ENCODE peak calls at places on chromosomes 1 and 21, in ten cellular contexts. O, Z, Y, I, F, M, P, D, C and R are unnamed samples. For H3K36me3, the result is how much of the 10 kb centered on the place peaks cover.

GRCh38 chr1:188669715-188670114 is 1807.9 kb downstream of the BRINP3 start:
- DNase-seq in C (no peak), P (no peak), F (no peak), I (peak), M (no peak), Y (no peak), D (no peak), Z (no peak), O (no peak), R (no peak)

GRCh38 chr21:41322496-41323382 is 6.1 kb downstream of the FAM3B start:
- DNase-seq in I (no peak), D (no peak), P (no peak), Z (no peak), F (no peak), Y (no peak), M (no peak), O (no peak), C (no peak), R (no peak)

GRCh38 chr1:201535046-201535777 is 3.7 kb upstream of the NAV1 start:
- DNase-seq in M (no peak), I (no peak), O (no peak), F (no peak), Y (no peak), C (no peak), D (no peak), Z (no peak), P (no peak), R (no peak)

GRCh38 chr21:33042812-33043211 is 17.1 kb downstream of the OLIG2 start:
- DNase-seq in Y (no peak), P (no peak), I (no peak), M (no peak), F (no peak), C (no peak), D (no peak), O (no peak), Z (no peak), R (no peak)

GRCh38 chr21:17796037-17796403 is 23.1 kb downstream of the C21orf91 start:
- DNase-seq in M (no peak), F (no peak), Y (no peak), P (no peak), C (no peak), O (no peak), D (no peak), I (no peak), Z (no peak), R (no peak)

GRCh38 chr1:44776749-44777068 is 1.4 kb downstream of the RPS8 start:
- DNase-seq in F (no peak), P (no peak), Y (no peak), Z (no peak), D (no peak), C (no peak), I (no peak), M (no peak), O (no peak), R (no peak)

GRCh38 chr1:93692983-93693591 is 11.4 kb upstream of the BCAR3 start:
- DNase-seq in Y (no peak), C (no peak), P (no peak), Z (peak), I (no peak), O (peak), D (peak), F (no peak), M (peak), R (no peak)

GRCh38 chr1:218765753-218766152 is 407.9 kb upstream of the LYPLAL1 start:
- DNase-seq in P (no peak), O (no peak), F (no peak), I (no peak), M (no peak), Y (no peak), Z (no peak), D (no peak), C (no peak), R (no peak)

GRCh38 chr1:116460748-116461376 is 87.8 kb downstream of the ATP1A1 start:
- DNase-seq in C (no peak), F (no peak), Z (no peak), O (no peak), P (no peak), D (no peak), I (no peak), Y (no peak), M (no peak), R (no peak)

GRCh38 chr1:54200519-54200997 is 591 bp downstream of the MRPL37 start:
- DNase-seq in F (no peak), I (no peak), Y (no peak), D (no peak), Z (no peak), M (no peak), P (no peak), O (no peak), C (no peak), R (no peak)

GRCh38 chr1:147201276-147201675 is 23.9 kb downstream of the FMO5 start:
- DNase-seq in D (no peak), I (no peak), Y (no peak), F (no peak), O (no peak), Z (no peak), M (no peak), C (no peak), P (no peak), R (no peak)

GRCh38 chr1:6459850-6460265 is 6.1 kb downstream of the TNFRSF25 start:
- DNase-seq in Y (no peak), D (no peak), M (peak), P (no peak), I (no peak), F (no peak), O (no peak), C (peak), Z (no peak), R (peak)

GRCh38 chr1:93907718-93908117 is 1.5 kb downstream of the GCLM start:
- DNase-seq in C (peak), Y (peak), I (peak), O (no peak), M (no peak), D (no peak), F (no peak), Z (no peak), P (no peak), R (no peak)

GRCh38 chr21:45362748-45363145 is 42.2 kb upstream of the COL18A1 start:
- DNase-seq in Z (no peak), I (no peak), C (no peak), M (no peak), P (no peak), Y (no peak), D (no peak), F (no peak), O (no peak), R (no peak)

GRCh38 chr1:16082283-16083038 is 9.0 kb upstream of the FAM131C start:
- DNase-seq in D (peak), P (peak), Y (peak), O (peak), C (peak), Z (peak), I (peak), F (no peak), M (peak), R (no peak)

GRCh38 chr1:45542591-45542990 is 8.0 kb upstream of the AKR1A1 start:
- DNase-seq in Z (no peak), Y (peak), D (no peak), O (no peak), I (no peak), F (no peak), C (no peak), M (no peak), P (no peak), R (no peak)

GRCh38 chr1:240705584-240705983 is 93.6 kb upstream of the GREM2 start:
- DNase-seq in C (no peak), I (no peak), F (no peak), Y (no peak), Z (no peak), D (no peak), M (no peak), P (no peak), O (no peak), R (no peak)

GRCh38 chr1:41802532-41803501 is 115.9 kb downstream of the HIVEP3 start:
- DNase-seq in Y (peak), D (peak), O (no peak), M (peak), C (no peak), P (no peak), F (no peak), I (no peak), Z (no peak), R (no peak)

GRCh38 chr1:187527346-187527745 is 698.6 kb downstream of the PLA2G4A start:
- DNase-seq in M (no peak), I (no peak), O (no peak), P (no peak), Y (no peak), Z (no peak), C (no peak), D (no peak), F (no peak), R (no peak)

GRCh38 chr1:213286235-213286634 is 235.2 kb downstream of the RPS6KC1 start:
- DNase-seq in P (no peak), Y (no peak), F (no peak), C (no peak), Z (no peak), I (no peak), O (no peak), D (no peak), M (no peak), R (no peak)

GRCh38 chr1:167650266-167651160 is 20.5 kb downstream of the RCSD1 start:
- DNase-seq in M (peak), D (peak), O (no peak), P (no peak), C (no peak), Z (no peak), I (no peak), F (no peak), Y (no peak), R (no peak)

GRCh38 chr1:24276791-24277190 is 42.4 kb upstream of the GRHL3 start:
- DNase-seq in P (no peak), Y (no peak), D (no peak), M (no peak), Z (no peak), F (no peak), I (no peak), C (no peak), O (no peak), R (no peak)

GRCh38 chr1:35894183-35894582 is 11.2 kb downstream of the AGO1 start:
- DNase-seq in F (peak), P (no peak), D (peak), Z (no peak), I (no peak), C (no peak), O (no peak), M (no peak), Y (no peak), R (no peak)

GRCh38 chr1:43171312-43171875 is 696 bp downstream of the EBNA1BP2 start:
- DNase-seq in F (no peak), Y (no peak), I (no peak), O (no peak), D (peak), C (peak), Z (no peak), P (no peak), M (peak), R (no peak)

GRCh38 chr1:63792152-63792551 is 18.3 kb downstream of the ROR1 start:
- DNase-seq in M (no peak), C (no peak), Y (no peak), D (peak), O (no peak), F (no peak), I (no peak), Z (no peak), P (peak), R (no peak)

GRCh38 chr1:2298685-2299673 is 70.9 kb downstream of the SKI start:
- DNase-seq in F (no peak), P (no peak), Z (no peak), C (no peak), I (no peak), Y (no peak), O (no peak), D (no peak), M (no peak), R (no peak)

GRCh38 chr1:208089971-208090755 is 154.0 kb downstream of the PLXNA2 start:
- DNase-seq in O (peak), C (no peak), Y (peak), M (no peak), D (no peak), Z (no peak), F (no peak), I (peak), P (peak), R (no peak)

GRCh38 chr1:94215955-94216354 is 21.4 kb downstream of the ARHGAP29 start:
- DNase-seq in I (no peak), M (no peak), P (no peak), F (no peak), O (no peak), D (no peak), Z (no peak), Y (no peak), C (no peak), R (no peak)

GRCh38 chr21:43806017-43806710 is 16.8 kb downstream of the RRP1 start:
- DNase-seq in F (no peak), O (no peak), Y (no peak), I (no peak), C (no peak), P (no peak), M (no peak), Z (no peak), D (peak), R (no peak)

GRCh38 chr1:149977345-149977744 is 33.2 kb downstream of the OTUD7B start:
- DNase-seq in C (no peak), D (no peak), F (no peak), Z (no peak), P (no peak), Y (no peak), M (no peak), O (no peak), I (no peak), R (no peak)

GRCh38 chr1:153663211-153663610 is 4.7 kb downstream of the SNAPIN start:
- DNase-seq in O (no peak), D (no peak), P (no peak), F (no peak), I (no peak), Z (no peak), Y (no peak), M (no peak), C (no peak), R (no peak)

GRCh38 chr1:3890389-3891328 is 9.4 kb downstream of the C1orf174 start:
- DNase-seq in I (no peak), F (no peak), M (peak), Z (no peak), O (no peak), Y (no peak), D (no peak), C (no peak), P (no peak), R (no peak)

GRCh38 chr1:102970496-102971078 is 137.7 kb downstream of the COL11A1 start:
- DNase-seq in O (peak), D (peak), Y (peak), M (peak), Z (peak), F (no peak), C (peak), P (peak), I (peak), R (no peak)

GRCh38 chr1:225651376-225651871 is 1.5 kb downstream of the ENAH start:
- DNase-seq in Y (no peak), F (no peak), C (no peak), Z (no peak), O (no peak), I (no peak), M (no peak), D (no peak), P (no peak), R (no peak)

GRCh38 chr21:16573581-16573980 is 843.8 kb downstream of the USP25 start:
- DNase-seq in I (no peak), Y (no peak), O (no peak), C (no peak), P (no peak), Z (no peak), F (no peak), M (no peak), D (no peak), R (no peak)

GRCh38 chr1:221117133-221117532 is 237.9 kb downstream of the HLX start:
- DNase-seq in D (no peak), F (no peak), O (no peak), Z (no peak), P (no peak), Y (no peak), C (no peak), M (no peak), I (no peak), R (no peak)

GRCh38 chr1:19373206-19374126 is 61.3 kb downstream of the SLC66A1 start:
- DNase-seq in F (no peak), D (no peak), Z (no peak), C (no peak), M (no peak), P (no peak), Y (no peak), O (no peak), I (no peak), R (no peak)

GRCh38 chr1:19374402-19374801 is 62.3 kb downstream of the SLC66A1 start:
- DNase-seq in P (no peak), D (peak), O (no peak), I (peak), M (peak), C (peak), F (no peak), Y (no peak), Z (no peak), R (no peak)

GRCh38 chr1:19376428-19377372 is 64.6 kb downstream of the SLC66A1 start:
- DNase-seq in M (no peak), P (no peak), D (no peak), O (no peak), F (no peak), I (no peak), Z (no peak), C (no peak), Y (no peak), R (no peak)

GRCh38 chr1:19375621-19376020 is 63.5 kb downstream of the SLC66A1 start:
- DNase-seq in C (no peak), Y (no peak), I (no peak), O (no peak), F (no peak), D (no peak), M (no peak), P (no peak), Z (no peak), R (no peak)

DNA sequence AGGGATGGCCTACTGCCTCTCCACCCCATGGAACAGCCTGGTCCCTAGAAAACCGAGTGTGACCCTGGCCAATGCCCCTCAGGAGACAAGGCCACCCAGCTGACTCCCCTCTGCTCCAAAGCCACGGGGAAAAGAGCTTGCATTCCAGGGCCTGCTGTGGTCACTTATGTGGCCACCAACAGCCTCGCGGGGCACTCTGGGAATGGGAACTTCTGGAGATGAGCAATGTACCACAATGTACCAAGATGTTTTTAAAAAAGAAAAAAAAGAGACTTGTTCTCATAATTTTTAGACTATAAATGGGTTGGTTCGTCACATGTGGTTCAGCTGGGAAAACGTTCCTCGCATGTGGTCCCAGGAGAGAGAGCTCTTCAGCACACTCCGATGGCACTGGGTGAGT is 62.8 kb downstream of the SLC66A1 start:
- DNase-seq in Z (no peak), P (no peak), O (peak), F (no peak), M (no peak), D (no peak), I (no peak), Y (no peak), C (no peak), R (no peak)
- H3K36me3 ChIP-seq in Z (under half), P (under half), O (half or more), F (half or more), M (half or more), D (under half), I (under half), Y (under half), C (under half), R (half or more)

GRCh38 chr1:28200234-28200873 is 23.9 kb upstream of the PTAFR start:
- DNase-seq in M (no peak), Z (no peak), D (no peak), O (no peak), I (no peak), P (no peak), C (no peak), F (no peak), Y (no peak), R (no peak)
- H3K36me3 ChIP-seq in M (under half), Z (under half), D (half or more), O (half or more), I (under half), P (under half), C (under half), F (half or more), Y (under half), R (under half)

GRCh38 chr1:89712420-89712819 is 79.5 kb downstream of the LRRC8C start:
- DNase-seq in D (no peak), M (no peak), Z (no peak), Y (no peak), C (no peak), O (no peak), I (no peak), P (no peak), F (no peak), R (no peak)
- H3K36me3 ChIP-seq in D (under half), M (half or more), Z (under half), Y (under half), C (under half), O (under half), I (under half), P (under half), F (under half), R (under half)

GRCh38 chr1:227777156-227777555 is 38.3 kb upstream of the PRSS38 start:
- DNase-seq in O (no peak), Y (no peak), C (no peak), F (no peak), P (no peak), I (no peak), D (no peak), M (no peak), Z (no peak), R (no peak)
- H3K36me3 ChIP-seq in O (under half), Y (under half), C (under half), F (half or more), P (under half), I (under half), D (under half), M (under half), Z (under half), R (under half)